ENCODE peak calls at places on chromosomes 16 and 17, in nine cellular contexts. O is mesothelial cell of epicardium; P is CD8-positive, alpha-beta memory T cell; F is endothelial cell; S is DMS 273 treated with DMSO at 0.1 percent for 48 hours; A is uterus; J is AG10803; L is GM12891; B is mesendoderm. E is an unnamed sample.

GRCh38 chr16:25700547-25700946 is 8.8 kb downstream of the HS3ST4 start:
- DNase-seq in O (no peak), P (no peak), F (no peak), S (no peak), A (no peak), J (no peak), L (no peak), B (no peak), E (no peak)

GRCh38 chr16:29312835-29313558 is 93.5 kb downstream of the NPIPB11 start:
- DNase-seq in O (no peak), P (no peak), F (no peak), S (no peak), A (peak; percentile 72), J (no peak), L (no peak), B (no peak), E (peak; percentile 80)

GRCh38 chr16:84889066-84889465 is 69.3 kb downstream of the CRISPLD2 start:
- DNase-seq in O (no peak), P (no peak), F (no peak), S (no peak), A (no peak), J (no peak), L (no peak), B (no peak), E (no peak)

GRCh38 chr16:65572156-65572555 is 450.3 kb upstream of the CDH11 start:
- DNase-seq in O (no peak), P (no peak), F (no peak), S (no peak), A (no peak), J (peak; percentile 87), L (no peak), B (no peak), E (no peak)

GRCh38 chr17:67751101-67752074 is 33.7 kb downstream of the NOL11 start:
- DNase-seq in O (peak; percentile 13), P (no peak), F (no peak), S (peak; percentile 74), A (no peak), J (no peak), L (no peak), B (no peak), E (no peak)

GRCh38 chr16:16062023-16062932 is 112.9 kb downstream of the ABCC1 start:
- DNase-seq in O (no peak), P (peak; percentile 14), F (no peak), S (no peak), A (no peak), J (peak; percentile 35), L (no peak), B (peak; percentile 11), E (no peak)

GRCh38 chr16:81376880-81377279 is 62.1 kb downstream of the GAN start:
- DNase-seq in O (no peak), P (no peak), F (no peak), S (no peak), A (no peak), J (no peak), L (no peak), B (no peak), E (no peak)

GRCh38 chr16:15775209-15775608 is 81.6 kb downstream of the MYH11 start:
- DNase-seq in O (no peak), P (no peak), F (no peak), S (peak; percentile 33), A (no peak), J (no peak), L (no peak), B (peak; percentile 60), E (no peak)

GRCh38 chr17:48037924-48038323 is 327 bp upstream of the COPZ2 start:
- DNase-seq in O (no peak), P (no peak), F (no peak), S (no peak), A (no peak), J (peak; percentile 22), L (no peak), B (no peak), E (no peak)

E was measured in NCI-H146.